ENCODE peak calls at places on chromosomes 7 and 10, in four cellular contexts. W is A549, N is PC-3, A is colonic mucosa. Y is an unnamed sample.

GRCh38 chr10:96830511-96831199 is 1.4 kb upstream of the LCOR start:
- DNase-seq in W (peak), N (peak), A (peak), Y (no peak)

GRCh38 chr7:35253680-35254495 is at the start of gene TBX20:
- DNase-seq in N (no peak), A (peak), W (peak), Y (no peak)

GRCh38 chr7:41867639-41868038 is 164.7 kb upstream of the INHBA start:
- DNase-seq in N (no peak), A (no peak), W (no peak), Y (no peak)

GRCh38 chr7:137970263-137970975 is 31.5 kb downstream of the CREB3L2 start:
- DNase-seq in W (peak), A (no peak), N (peak), Y (no peak)

GRCh38 chr10:128026620-128027281 is 99.5 kb downstream of the MKI67 start:
- DNase-seq in A (no peak), N (no peak), W (no peak), Y (no peak)

GRCh38 chr7:158955146-158955870 is 99.0 kb downstream of the DYNC2I1 start:
- DNase-seq in A (no peak), W (no peak), N (no peak), Y (no peak)

GRCh38 chr7:6636741-6637543 is at the start of gene ZNF316:
- DNase-seq in W (peak), N (peak), A (peak), Y (no peak)

GRCh38 chr7:151428393-151429231 is 11.3 kb downstream of the CRYGN start:
- DNase-seq in A (no peak), W (no peak), N (no peak), Y (no peak)

GRCh38 chr10:93272884-93273675 is 199.4 kb downstream of the CYP26A1 start:
- DNase-seq in N (no peak), W (no peak), A (no peak), Y (no peak)

GRCh38 chr10:74743401-74743800 is 83.0 kb upstream of the KAT6B start:
- DNase-seq in W (no peak), A (no peak), N (peak), Y (no peak)

GRCh38 chr10:130466271-130466997 is 330.2 kb downstream of the GLRX3 start:
- DNase-seq in A (no peak), N (no peak), W (no peak), Y (no peak)

GRCh38 chr7:73577627-73578341 is 595 bp downstream of the TBL2 start:
- DNase-seq in A (peak), N (peak), W (no peak), Y (no peak)

GRCh38 chr10:118663176-118663575 is 67.7 kb upstream of the PRLHR start:
- DNase-seq in W (no peak), N (no peak), A (no peak), Y (no peak)

GRCh38 chr7:25944777-25945176 is 207.2 kb upstream of the NFE2L3 start:
- DNase-seq in A (peak), W (no peak), N (no peak), Y (no peak)

GRCh38 chr7:137694405-137694804 is 152.4 kb downstream of the DGKI start:
- DNase-seq in N (no peak), A (no peak), W (no peak), Y (no peak)

GRCh38 chr10:91163709-91164474 is 56.6 kb upstream of the PCGF5 start:
- DNase-seq in W (peak), A (peak), N (peak), Y (peak)

GRCh38 chr10:84539244-84539643 is 210.9 kb downstream of the CCSER2 start:
- DNase-seq in N (no peak), W (no peak), A (no peak), Y (no peak)

GRCh38 chr7:21071570-21071969 is 284.9 kb upstream of the SP8 start:
- DNase-seq in A (no peak), N (peak), W (no peak), Y (no peak)

GRCh38 chr7:98362517-98362916 is 38.4 kb downstream of the BAIAP2L1 start:
- DNase-seq in W (no peak), N (no peak), A (no peak), Y (no peak)

GRCh38 chr10:133520193-133520738 is 6.9 kb upstream of the CYP2E1 start:
- DNase-seq in W (peak), A (peak), N (peak), Y (no peak)

GRCh38 chr10:96889415-96890171 is 57.5 kb downstream of the LCOR start:
- DNase-seq in A (no peak), N (no peak), W (no peak), Y (no peak)

GRCh38 chr7:20063645-20064044 is 153.5 kb downstream of the MACC1 start:
- DNase-seq in N (no peak), A (no peak), W (no peak), Y (no peak)

GRCh38 chr7:149126662-149127321 is 668 bp upstream of the ZNF425 start:
- DNase-seq in A (peak), N (peak), W (peak), Y (no peak)

GRCh38 chr10:110317866-110318850 is 13.4 kb upstream of the SMNDC1 start:
- DNase-seq in N (no peak), W (no peak), A (no peak), Y (no peak)

GRCh38 chr7:138785587-138786437 is 12.0 kb upstream of the TMEM213 start:
- DNase-seq in N (peak), A (no peak), W (peak), Y (no peak)

GRCh38 chr7:46233585-46234329 is 312.7 kb upstream of the IGFBP3 start:
- DNase-seq in N (no peak), W (no peak), A (no peak), Y (no peak)

GRCh38 chr7:134431805-134432204 is 27.1 kb downstream of the AKR1B1 start:
- DNase-seq in W (peak), N (peak), A (peak), Y (no peak)

GRCh38 chr7:35695628-35695888 is 623 bp upstream of the HERPUD2 start:
- DNase-seq in A (no peak), N (peak), W (peak), Y (no peak)

GRCh38 chr10:72455889-72456588 is 101.3 kb upstream of the DNAJB12 start:
- DNase-seq in N (no peak), W (no peak), A (no peak), Y (no peak)

GRCh38 chr7:152987673-152988072 is 228.1 kb downstream of the ACTR3B start:
- DNase-seq in W (no peak), N (no peak), A (no peak), Y (no peak)

GRCh38 chr10:122515022-122515424 is 45.5 kb upstream of the DMBT1 start:
- DNase-seq in W (no peak), A (no peak), N (no peak), Y (no peak)

GRCh38 chr7:1418505-1419309 is 40.6 kb downstream of the MICALL2 start:
- DNase-seq in W (peak), A (no peak), N (peak), Y (no peak)

GRCh38 chr7:30112103-30112713 is 22.6 kb upstream of the MTURN start:
- DNase-seq in A (no peak), W (no peak), N (no peak), Y (no peak)

GRCh38 chr10:17349009-17349349 is 105.4 kb downstream of the ST8SIA6 start:
- DNase-seq in N (no peak), A (no peak), W (no peak), Y (no peak)

GRCh38 chr10:17349717-17350116 is 104.7 kb downstream of the ST8SIA6 start:
- DNase-seq in A (no peak), N (peak), W (no peak), Y (peak)

GRCh38 chr10:17351506-17351905 is 102.9 kb downstream of the ST8SIA6 start:
- DNase-seq in N (no peak), A (no peak), W (no peak), Y (no peak)

GRCh38 chr10:17344206-17344605 is 110.2 kb downstream of the ST8SIA6 start:
- DNase-seq in A (no peak), N (no peak), W (no peak), Y (no peak)

DNA sequence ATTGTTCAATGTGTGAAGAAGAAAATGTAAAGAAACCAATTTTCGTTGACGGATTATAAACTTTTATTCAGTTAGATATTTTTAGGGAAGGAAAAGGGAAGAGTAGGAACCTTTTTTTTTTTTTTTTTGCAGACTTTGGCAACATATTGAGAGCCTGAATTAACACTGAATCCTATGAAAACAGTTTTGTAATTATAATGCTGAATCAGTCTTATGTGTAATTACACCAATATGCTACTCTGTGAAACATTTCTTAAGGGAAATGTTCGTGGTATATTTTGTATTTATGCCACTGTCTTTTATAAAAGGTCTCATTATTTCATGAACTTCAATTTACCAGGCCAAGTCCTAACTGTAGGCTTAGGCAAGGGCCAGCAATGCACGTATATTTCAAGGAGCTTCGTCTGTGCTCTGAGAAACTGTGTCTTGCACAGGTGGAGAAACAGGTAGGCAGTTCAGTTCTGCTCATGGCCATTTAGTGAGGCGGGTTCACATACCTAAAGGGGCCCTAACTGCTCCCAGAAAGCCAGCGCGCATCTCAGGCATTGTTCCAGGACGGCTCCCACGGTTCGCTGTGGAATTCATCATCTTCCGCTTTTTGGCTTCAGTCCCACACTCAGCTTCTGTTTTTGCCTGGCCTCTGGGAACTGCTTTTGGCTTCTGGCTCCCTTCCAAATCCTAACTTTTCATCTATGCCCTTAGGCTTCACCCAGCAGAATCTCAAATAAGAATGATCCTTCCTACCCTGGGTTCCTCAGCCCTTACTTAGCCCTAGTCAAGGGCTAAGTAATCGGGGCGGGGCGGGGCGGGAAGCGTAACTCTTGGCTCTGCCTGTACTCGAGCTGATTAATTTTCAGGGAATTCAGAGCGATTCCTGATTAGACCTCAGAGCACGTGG is 106.0 kb downstream of the ST8SIA6 start:
- DNase-seq in N (peak), A (no peak), W (peak), Y (peak)
- H3K27ac ChIP-seq in N (peak), A (no peak), W (no peak), Y (peak)

DNA sequence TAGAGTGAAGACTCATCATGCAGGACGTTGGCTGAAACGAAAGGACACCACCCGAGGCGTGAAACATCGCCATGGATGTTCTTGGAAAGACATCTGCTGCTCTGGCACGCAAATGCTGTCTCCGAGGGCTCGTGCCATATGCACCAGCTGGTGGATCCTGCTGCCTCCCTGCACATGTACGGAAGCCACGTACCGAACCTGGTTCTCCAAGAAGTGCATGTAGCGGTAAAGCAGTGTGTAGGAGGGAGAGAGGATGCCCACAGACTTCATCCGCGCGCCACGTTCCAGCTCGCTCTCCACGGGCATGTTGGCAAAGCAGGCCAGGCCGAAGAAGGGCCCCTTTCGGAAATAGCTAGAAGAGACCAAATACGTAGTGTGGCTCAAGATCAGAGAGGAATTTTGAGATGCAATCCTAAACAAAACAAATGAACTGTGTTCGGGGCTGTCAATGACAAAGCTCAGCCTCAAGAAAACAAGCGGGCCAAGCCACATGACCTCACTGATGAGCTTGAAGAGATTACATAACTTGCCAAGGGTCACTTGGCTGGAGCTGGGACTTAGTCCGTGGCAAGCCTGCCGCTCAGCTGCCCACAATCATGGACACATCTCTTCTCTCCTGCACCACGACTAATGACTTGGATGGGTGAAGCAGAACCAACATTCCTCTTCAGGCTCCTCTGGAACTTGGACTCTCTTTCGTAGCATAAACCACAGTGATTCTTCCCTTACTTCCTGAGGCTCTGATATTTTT is 16.5 kb downstream of the DENND11 start:
- DNase-seq in W (no peak), N (no peak), A (no peak), Y (no peak)
- H3K27ac ChIP-seq in W (no peak), N (no peak), A (no peak), Y (no peak)

GRCh38 chr10:77564781-77565589 is 72.6 kb downstream of the KCNMA1 start:
- DNase-seq in N (peak), W (peak), A (no peak), Y (no peak)
- H3K27ac ChIP-seq in N (no peak), W (peak), A (no peak), Y (no peak)

GRCh38 chr7:143041346-143041745 is 10.8 kb upstream of the OR6V1 start:
- DNase-seq in N (no peak), A (no peak), W (no peak), Y (no peak)

GRCh38 chr7:143046334-143046935 is 5.7 kb upstream of the OR6V1 start:
- DNase-seq in A (no peak), N (no peak), W (no peak), Y (no peak)

GRCh38 chr7:143042821-143043271 is 9.3 kb upstream of the OR6V1 start:
- DNase-seq in A (no peak), N (no peak), W (no peak), Y (no peak)

GRCh38 chr7:143042159-143042820 is 9.9 kb upstream of the OR6V1 start:
- DNase-seq in W (no peak), N (no peak), A (no peak), Y (no peak)

DNA sequence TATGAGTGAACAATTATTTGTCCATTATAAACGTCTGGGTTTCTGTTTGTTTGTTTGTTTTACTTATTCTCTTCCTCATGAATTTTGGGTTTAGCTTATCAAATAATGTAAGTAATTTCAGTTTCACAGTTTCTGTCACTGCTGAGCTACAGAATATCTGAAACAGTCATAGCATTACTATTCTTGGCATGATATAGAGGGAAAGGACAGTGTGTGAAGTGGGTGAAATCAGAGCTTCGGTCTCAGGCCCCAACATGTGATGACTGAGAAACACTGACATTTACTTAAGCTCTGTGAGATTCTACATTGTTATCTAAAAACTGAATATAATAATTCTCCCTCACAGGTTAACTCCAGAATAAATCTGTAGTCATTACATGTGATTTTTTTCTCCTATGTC is 8.8 kb upstream of the OR6V1 start:
- DNase-seq in W (no peak), A (no peak), N (no peak), Y (no peak)
- H3K27ac ChIP-seq in W (no peak), A (no peak), N (no peak), Y (no peak)

GRCh38 chr10:10598297-10598696 is 419.4 kb upstream of the CELF2 start:
- DNase-seq in N (no peak), W (no peak), A (no peak), Y (no peak)
- H3K27ac ChIP-seq in N (no peak), W (no peak), A (no peak), Y (no peak)

GRCh38 chr10:131897297-131897899 is 3.4 kb upstream of the PPP2R2D start:
- DNase-seq in N (no peak), A (no peak), W (no peak), Y (no peak)
- H3K27ac ChIP-seq in N (no peak), A (no peak), W (no peak), Y (no peak)

GRCh38 chr10:100739516-100740368 is 5.6 kb upstream of the PAX2 start:
- DNase-seq in A (no peak), N (no peak), W (peak), Y (no peak)
- H3K27ac ChIP-seq in A (no peak), N (no peak), W (peak), Y (no peak)